ENCODE peak calls at places on chromosomes 6 and 20, in eight cellular contexts. One of them, this sample, is unnamed.

GRCh38 chr6:41536884-41537347 is 9.3 kb upstream of the FOXP4 start:
- DNase-seq in lower lobe of right lung: peak; percentile 75
- DNase-seq in heart right ventricle: no peak
- DNase-seq in brain microvascular endothelial cell: no peak
- DNase-seq in dorsolateral prefrontal cortex: no peak
- DNase-seq in CD8-positive, alpha-beta T cell: no peak
- DNase-seq in cardiac muscle cell: no peak
- DNase-seq in mammary epithelial cell: peak; percentile 82
- DNase-seq in this sample: no peak

GRCh38 chr6:13873288-13874190 is 51.2 kb upstream of the RNF182 start:
- DNase-seq in brain microvascular endothelial cell: no peak
- DNase-seq in mammary epithelial cell: peak; percentile 33
- DNase-seq in CD8-positive, alpha-beta T cell: peak; percentile 73
- DNase-seq in heart right ventricle: peak; percentile 52
- DNase-seq in lower lobe of right lung: peak; percentile 84
- DNase-seq in cardiac muscle cell: peak; percentile 66
- DNase-seq in dorsolateral prefrontal cortex: no peak
- DNase-seq in this sample: peak; percentile 95

GRCh38 chr6:146770965-146771735 is 172.4 kb downstream of the ADGB start:
- DNase-seq in heart right ventricle: peak; percentile 58
- DNase-seq in dorsolateral prefrontal cortex: peak; percentile 16
- DNase-seq in mammary epithelial cell: no peak
- DNase-seq in brain microvascular endothelial cell: no peak
- DNase-seq in CD8-positive, alpha-beta T cell: peak; percentile 41
- DNase-seq in cardiac muscle cell: no peak
- DNase-seq in lower lobe of right lung: peak; percentile 66
- DNase-seq in this sample: no peak

GRCh38 chr20:22305391-22305790 is 279.0 kb downstream of the FOXA2 start:
- DNase-seq in heart right ventricle: no peak
- DNase-seq in brain microvascular endothelial cell: no peak
- DNase-seq in dorsolateral prefrontal cortex: no peak
- DNase-seq in cardiac muscle cell: no peak
- DNase-seq in lower lobe of right lung: no peak
- DNase-seq in mammary epithelial cell: no peak
- DNase-seq in CD8-positive, alpha-beta T cell: no peak
- DNase-seq in this sample: no peak

GRCh38 chr6:53152576-53152975 is 3.9 kb upstream of the GCM1 start:
- DNase-seq in CD8-positive, alpha-beta T cell: no peak
- DNase-seq in mammary epithelial cell: no peak
- DNase-seq in brain microvascular endothelial cell: no peak
- DNase-seq in cardiac muscle cell: no peak
- DNase-seq in heart right ventricle: no peak
- DNase-seq in lower lobe of right lung: no peak
- DNase-seq in dorsolateral prefrontal cortex: no peak
- DNase-seq in this sample: no peak

GRCh38 chr6:132132911-132133639 is 181.9 kb upstream of the CCN2 start:
- DNase-seq in mammary epithelial cell: peak; percentile 71
- DNase-seq in dorsolateral prefrontal cortex: peak; percentile 22
- DNase-seq in lower lobe of right lung: no peak
- DNase-seq in brain microvascular endothelial cell: peak; percentile 66
- DNase-seq in cardiac muscle cell: no peak
- DNase-seq in heart right ventricle: no peak
- DNase-seq in CD8-positive, alpha-beta T cell: no peak
- DNase-seq in this sample: no peak

GRCh38 chr6:96878101-96878500 is 19.6 kb downstream of the NDUFAF4 start:
- DNase-seq in lower lobe of right lung: no peak
- DNase-seq in dorsolateral prefrontal cortex: no peak
- DNase-seq in mammary epithelial cell: no peak
- DNase-seq in cardiac muscle cell: no peak
- DNase-seq in brain microvascular endothelial cell: no peak
- DNase-seq in CD8-positive, alpha-beta T cell: no peak
- DNase-seq in heart right ventricle: no peak
- DNase-seq in this sample: no peak

GRCh38 chr20:6583134-6583738 is 184.2 kb upstream of the BMP2 start:
- DNase-seq in CD8-positive, alpha-beta T cell: no peak
- DNase-seq in cardiac muscle cell: peak; percentile 79
- DNase-seq in dorsolateral prefrontal cortex: peak; percentile 29
- DNase-seq in brain microvascular endothelial cell: peak; percentile 63
- DNase-seq in mammary epithelial cell: peak; percentile 58
- DNase-seq in lower lobe of right lung: peak; percentile 51
- DNase-seq in heart right ventricle: peak; percentile 47
- DNase-seq in this sample: peak; percentile 22

GRCh38 chr20:34300809-34301586 is 2.2 kb downstream of the AHCY start:
- DNase-seq in mammary epithelial cell: no peak
- DNase-seq in heart right ventricle: peak; percentile 16
- DNase-seq in brain microvascular endothelial cell: no peak
- DNase-seq in CD8-positive, alpha-beta T cell: no peak
- DNase-seq in cardiac muscle cell: peak; percentile 79
- DNase-seq in lower lobe of right lung: no peak
- DNase-seq in dorsolateral prefrontal cortex: no peak
- DNase-seq in this sample: peak; percentile 73

GRCh38 chr20:17281478-17281877 is 54.6 kb downstream of the PCSK2 start:
- DNase-seq in mammary epithelial cell: peak; percentile 18
- DNase-seq in dorsolateral prefrontal cortex: no peak
- DNase-seq in CD8-positive, alpha-beta T cell: no peak
- DNase-seq in heart right ventricle: no peak
- DNase-seq in brain microvascular endothelial cell: no peak
- DNase-seq in lower lobe of right lung: no peak
- DNase-seq in cardiac muscle cell: peak; percentile 67
- DNase-seq in this sample: peak; percentile 38

GRCh38 chr20:63060057-63060991 is 53.6 kb upstream of the BHLHE23 start:
- DNase-seq in lower lobe of right lung: peak; percentile 33
- DNase-seq in cardiac muscle cell: no peak
- DNase-seq in heart right ventricle: no peak
- DNase-seq in mammary epithelial cell: peak; percentile 50
- DNase-seq in brain microvascular endothelial cell: peak; percentile 52
- DNase-seq in dorsolateral prefrontal cortex: no peak
- DNase-seq in CD8-positive, alpha-beta T cell: no peak
- DNase-seq in this sample: peak; percentile 68

GRCh38 chr6:37456126-37456525 is 23.1 kb downstream of the CMTR1 start:
- DNase-seq in heart right ventricle: no peak
- DNase-seq in CD8-positive, alpha-beta T cell: no peak
- DNase-seq in dorsolateral prefrontal cortex: no peak
- DNase-seq in mammary epithelial cell: peak; percentile 11
- DNase-seq in lower lobe of right lung: no peak
- DNase-seq in brain microvascular endothelial cell: peak; percentile 40
- DNase-seq in cardiac muscle cell: no peak
- DNase-seq in this sample: no peak

GRCh38 chr6:30781697-30782424 is 37.5 kb upstream of the IER3 start:
- DNase-seq in lower lobe of right lung: peak; percentile 95
- DNase-seq in brain microvascular endothelial cell: peak; percentile 99
- DNase-seq in dorsolateral prefrontal cortex: peak; percentile 92
- DNase-seq in mammary epithelial cell: peak; percentile 97
- DNase-seq in heart right ventricle: peak; percentile 97
- DNase-seq in cardiac muscle cell: peak; percentile 25
- DNase-seq in CD8-positive, alpha-beta T cell: peak; percentile 25
- DNase-seq in this sample: no peak

GRCh38 chr6:125746731-125747588 is 2.5 kb upstream of the HEY2 start:
- DNase-seq in brain microvascular endothelial cell: peak; percentile 78
- DNase-seq in lower lobe of right lung: peak; percentile 51
- DNase-seq in cardiac muscle cell: peak; percentile 85
- DNase-seq in mammary epithelial cell: peak; percentile 14
- DNase-seq in heart right ventricle: peak; percentile 87
- DNase-seq in dorsolateral prefrontal cortex: peak; percentile 60
- DNase-seq in CD8-positive, alpha-beta T cell: peak; percentile 73
- DNase-seq in this sample: peak; percentile 70

GRCh38 chr20:1377984-1378742 is 14.7 kb downstream of the FKBP1A start:
- DNase-seq in heart right ventricle: no peak
- DNase-seq in brain microvascular endothelial cell: no peak
- DNase-seq in dorsolateral prefrontal cortex: no peak
- DNase-seq in cardiac muscle cell: no peak
- DNase-seq in mammary epithelial cell: peak; percentile 90
- DNase-seq in lower lobe of right lung: no peak
- DNase-seq in CD8-positive, alpha-beta T cell: no peak
- DNase-seq in this sample: no peak

GRCh38 chr6:39892490-39893129 is 41.7 kb downstream of the MOCS1 start:
- DNase-seq in dorsolateral prefrontal cortex: peak; percentile 78
- DNase-seq in heart right ventricle: peak; percentile 55
- DNase-seq in brain microvascular endothelial cell: peak; percentile 74
- DNase-seq in CD8-positive, alpha-beta T cell: no peak
- DNase-seq in lower lobe of right lung: peak; percentile 73
- DNase-seq in mammary epithelial cell: peak; percentile 17
- DNase-seq in cardiac muscle cell: peak; percentile 76
- DNase-seq in this sample: peak; percentile 89

GRCh38 chr20:49589747-49590146 is 21.8 kb upstream of the PTGIS start:
- DNase-seq in CD8-positive, alpha-beta T cell: no peak
- DNase-seq in dorsolateral prefrontal cortex: no peak
- DNase-seq in mammary epithelial cell: no peak
- DNase-seq in cardiac muscle cell: no peak
- DNase-seq in lower lobe of right lung: no peak
- DNase-seq in brain microvascular endothelial cell: no peak
- DNase-seq in heart right ventricle: no peak
- DNase-seq in this sample: no peak

GRCh38 chr20:16352321-16352720 is 220.9 kb downstream of the KIF16B start:
- DNase-seq in dorsolateral prefrontal cortex: no peak
- DNase-seq in brain microvascular endothelial cell: no peak
- DNase-seq in mammary epithelial cell: no peak
- DNase-seq in CD8-positive, alpha-beta T cell: no peak
- DNase-seq in cardiac muscle cell: no peak
- DNase-seq in lower lobe of right lung: no peak
- DNase-seq in heart right ventricle: no peak
- DNase-seq in this sample: no peak

DNA sequence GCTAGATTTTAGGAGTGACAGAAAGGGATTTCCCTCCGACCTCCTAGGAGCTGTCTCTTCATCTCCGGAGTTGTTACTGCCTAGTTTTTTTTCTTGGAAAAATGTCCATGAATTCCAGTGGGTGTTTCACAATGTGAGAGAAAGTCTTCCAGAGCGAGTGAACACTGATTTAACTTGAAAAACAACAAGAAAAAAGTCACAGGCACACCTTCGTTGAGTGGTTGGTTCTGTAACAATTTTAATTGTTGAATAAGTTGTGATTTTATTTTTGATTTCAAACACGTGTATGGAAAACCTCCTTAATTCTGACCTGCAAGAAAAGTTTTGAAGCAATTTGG is 2.9 kb downstream of the TFAP2C start:
- DNase-seq in brain microvascular endothelial cell: no peak
- DNase-seq in heart right ventricle: no peak
- DNase-seq in dorsolateral prefrontal cortex: no peak
- DNase-seq in mammary epithelial cell: peak; percentile 29
- DNase-seq in cardiac muscle cell: no peak
- DNase-seq in lower lobe of right lung: no peak
- DNase-seq in CD8-positive, alpha-beta T cell: no peak
- DNase-seq in this sample: no peak
- H3K27me3 ChIP-seq in brain microvascular endothelial cell: peaks cover 44% of the 10 kb centered on the region
- H3K27me3 ChIP-seq in heart right ventricle: peaks cover 42% of the 10 kb centered on the region
- H3K27me3 ChIP-seq in dorsolateral prefrontal cortex: peaks cover 100% of the 10 kb centered on the region
- H3K27me3 ChIP-seq in mammary epithelial cell: no peaks in the 10 kb centered on the region
- H3K27me3 ChIP-seq in cardiac muscle cell: peaks cover 100% of the 10 kb centered on the region
- H3K27me3 ChIP-seq in lower lobe of right lung: peaks cover 76% of the 10 kb centered on the region
- H3K27me3 ChIP-seq in CD8-positive, alpha-beta T cell: peaks cover 10% of the 10 kb centered on the region
- H3K27me3 ChIP-seq in this sample: peaks cover 27% of the 10 kb centered on the region

GRCh38 chr6:154480144-154480639 is 30.3 kb downstream of the CNKSR3 start:
- DNase-seq in lower lobe of right lung: no peak
- DNase-seq in dorsolateral prefrontal cortex: no peak
- DNase-seq in cardiac muscle cell: no peak
- DNase-seq in heart right ventricle: no peak
- DNase-seq in brain microvascular endothelial cell: no peak
- DNase-seq in mammary epithelial cell: no peak
- DNase-seq in CD8-positive, alpha-beta T cell: no peak
- DNase-seq in this sample: peak; percentile 61

GRCh38 chr6:154478021-154478651 is 32.3 kb downstream of the CNKSR3 start:
- DNase-seq in brain microvascular endothelial cell: no peak
- DNase-seq in heart right ventricle: peak; percentile 19
- DNase-seq in CD8-positive, alpha-beta T cell: no peak
- DNase-seq in dorsolateral prefrontal cortex: peak; percentile 41
- DNase-seq in mammary epithelial cell: no peak
- DNase-seq in lower lobe of right lung: peak; percentile 79
- DNase-seq in cardiac muscle cell: no peak
- DNase-seq in this sample: no peak

GRCh38 chr6:154478691-154479090 is 31.8 kb downstream of the CNKSR3 start:
- DNase-seq in lower lobe of right lung: no peak
- DNase-seq in brain microvascular endothelial cell: no peak
- DNase-seq in dorsolateral prefrontal cortex: no peak
- DNase-seq in mammary epithelial cell: no peak
- DNase-seq in CD8-positive, alpha-beta T cell: no peak
- DNase-seq in cardiac muscle cell: no peak
- DNase-seq in heart right ventricle: no peak
- DNase-seq in this sample: no peak

GRCh38 chr6:154481541-154482013 is 28.9 kb downstream of the CNKSR3 start:
- DNase-seq in cardiac muscle cell: no peak
- DNase-seq in lower lobe of right lung: no peak
- DNase-seq in dorsolateral prefrontal cortex: no peak
- DNase-seq in brain microvascular endothelial cell: no peak
- DNase-seq in heart right ventricle: no peak
- DNase-seq in CD8-positive, alpha-beta T cell: no peak
- DNase-seq in mammary epithelial cell: no peak
- DNase-seq in this sample: no peak

DNA sequence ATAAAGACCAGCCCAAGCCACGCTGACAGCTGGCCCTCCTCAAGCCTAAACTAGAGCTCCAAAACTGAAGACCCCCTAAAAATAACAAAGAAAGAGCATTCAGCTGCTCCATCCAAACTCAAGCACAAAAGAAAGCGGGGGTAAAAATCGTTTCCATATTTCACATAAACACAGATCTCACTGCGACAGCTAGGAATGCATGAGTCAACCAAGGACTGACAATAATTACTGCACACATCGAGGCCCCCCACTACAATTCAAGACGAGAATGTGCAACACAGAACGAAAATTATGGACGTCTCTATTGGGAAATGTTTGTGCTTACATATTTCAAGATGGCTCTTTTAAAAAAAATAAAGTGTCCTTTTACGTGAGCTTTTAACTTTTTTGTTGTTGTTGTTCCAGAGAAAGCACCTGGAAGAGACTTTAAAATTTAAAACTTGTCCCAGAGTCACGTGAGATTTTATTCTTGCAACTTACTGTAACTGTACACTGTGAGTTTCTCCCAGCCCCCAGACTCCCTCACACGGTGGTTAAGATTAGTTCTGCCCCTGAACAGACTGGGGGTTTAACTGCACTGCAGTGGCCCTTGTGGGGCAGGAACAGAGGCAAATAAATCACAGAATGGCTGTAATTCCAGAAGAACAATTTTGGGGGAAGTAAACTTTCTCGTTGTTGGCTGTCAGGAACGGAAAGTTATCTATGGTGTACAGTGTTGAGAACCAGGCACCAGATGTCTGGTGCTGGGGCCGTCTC is 30.9 kb downstream of the CNKSR3 start:
- DNase-seq in dorsolateral prefrontal cortex: no peak
- DNase-seq in mammary epithelial cell: no peak
- DNase-seq in brain microvascular endothelial cell: peak; percentile 64
- DNase-seq in lower lobe of right lung: no peak
- DNase-seq in CD8-positive, alpha-beta T cell: no peak
- DNase-seq in heart right ventricle: no peak
- DNase-seq in cardiac muscle cell: no peak
- DNase-seq in this sample: no peak
- H3K4me3 ChIP-seq in dorsolateral prefrontal cortex: no peak overlapping the region
- H3K4me3 ChIP-seq in mammary epithelial cell: no peak overlapping the region
- H3K4me3 ChIP-seq in brain microvascular endothelial cell: peak overlapping the region; percentile 35
- H3K4me3 ChIP-seq in lower lobe of right lung: peak overlapping the region; percentile 17
- H3K4me3 ChIP-seq in CD8-positive, alpha-beta T cell: no peak overlapping the region
- H3K4me3 ChIP-seq in heart right ventricle: no peak overlapping the region
- H3K4me3 ChIP-seq in cardiac muscle cell: no peak overlapping the region
- H3K4me3 ChIP-seq in this sample: no peak overlapping the region

GRCh38 chr6:11042750-11043551 is 1.2 kb downstream of the ELOVL2 start:
- DNase-seq in lower lobe of right lung: no peak
- DNase-seq in heart right ventricle: peak; percentile 23
- DNase-seq in mammary epithelial cell: no peak
- DNase-seq in brain microvascular endothelial cell: no peak
- DNase-seq in CD8-positive, alpha-beta T cell: no peak
- DNase-seq in cardiac muscle cell: no peak
- DNase-seq in dorsolateral prefrontal cortex: no peak
- DNase-seq in this sample: no peak
- H3K27me3 ChIP-seq in lower lobe of right lung: peaks cover 85% of the 10 kb centered on the region
- H3K27me3 ChIP-seq in heart right ventricle: no peaks in the 10 kb centered on the region
- H3K27me3 ChIP-seq in mammary epithelial cell: peaks cover 30% of the 10 kb centered on the region
- H3K27me3 ChIP-seq in brain microvascular endothelial cell: no peaks in the 10 kb centered on the region
- H3K27me3 ChIP-seq in CD8-positive, alpha-beta T cell: peaks cover 17% of the 10 kb centered on the region
- H3K27me3 ChIP-seq in cardiac muscle cell: peaks cover 90% of the 10 kb centered on the region
- H3K27me3 ChIP-seq in dorsolateral prefrontal cortex: peaks cover 40% of the 10 kb centered on the region
- H3K27me3 ChIP-seq in this sample: peaks cover 37% of the 10 kb centered on the region

GRCh38 chr6:63637865-63638445 is 2.4 kb downstream of the PHF3 start:
- DNase-seq in dorsolateral prefrontal cortex: no peak
- DNase-seq in mammary epithelial cell: no peak
- DNase-seq in heart right ventricle: no peak
- DNase-seq in lower lobe of right lung: no peak
- DNase-seq in brain microvascular endothelial cell: no peak
- DNase-seq in cardiac muscle cell: no peak
- DNase-seq in CD8-positive, alpha-beta T cell: no peak
- DNase-seq in this sample: no peak
- H3K4me3 ChIP-seq in dorsolateral prefrontal cortex: peak overlapping the region; percentile 88
- H3K4me3 ChIP-seq in mammary epithelial cell: peak overlapping the region; percentile 92
- H3K4me3 ChIP-seq in heart right ventricle: peak overlapping the region; percentile 86
- H3K4me3 ChIP-seq in lower lobe of right lung: peak overlapping the region; percentile 87
- H3K4me3 ChIP-seq in brain microvascular endothelial cell: no peak overlapping the region
- H3K4me3 ChIP-seq in cardiac muscle cell: peak overlapping the region; percentile 91
- H3K4me3 ChIP-seq in CD8-positive, alpha-beta T cell: no peak overlapping the region
- H3K4me3 ChIP-seq in this sample: no peak overlapping the region

This sample was measured in H7.